ENCODE peak calls at places on chromosomes 12 and 14, in five cellular contexts. V is T-helper 1 cell, S is NCI-H1105, H is endothelial cell of umbilical vein, Q is H4. A is an unnamed sample.

GRCh38 chr12:2273288-2273687 is 220.5 kb downstream of the CACNA1C start:
- DNase-seq in H (no peak), Q (no peak), V (no peak), S (no peak), A (no peak)

GRCh38 chr12:50188280-50188781 is 21.2 kb upstream of the CERS5 start:
- DNase-seq in S (no peak), V (no peak), Q (no peak), H (no peak), A (no peak)

GRCh38 chr12:27226319-27226984 is 17.6 kb upstream of the STK38L start:
- DNase-seq in H (peak; percentile 18), S (peak; percentile 43), V (no peak), Q (no peak), A (no peak)

GRCh38 chr14:75431827-75432226 is 4.0 kb downstream of the JDP2 start:
- DNase-seq in V (no peak), Q (no peak), S (no peak), H (no peak), A (no peak)

GRCh38 chr12:58419905-58420304 is 478.5 kb downstream of the ATP23 start:
- DNase-seq in S (no peak), H (peak; percentile 18), V (no peak), Q (no peak), A (no peak)

GRCh38 chr14:53953828-53954550 is 2.6 kb downstream of the BMP4 start:
- DNase-seq in Q (no peak), H (no peak), S (no peak), V (no peak), A (no peak)

GRCh38 chr12:42921741-42922511 is 332.4 kb upstream of the PRICKLE1 start:
- DNase-seq in H (peak; percentile 40), V (no peak), Q (no peak), S (no peak), A (no peak)

GRCh38 chr12:92538970-92539749 is 163.6 kb upstream of the PLEKHG7 start:
- DNase-seq in S (no peak), H (peak; percentile 95), Q (peak; percentile 62), V (peak; percentile 68), A (no peak)

GRCh38 chr12:55965941-55966407 is at the start of gene PMEL:
- DNase-seq in V (no peak), S (no peak), H (peak; percentile 17), Q (no peak), A (no peak)

GRCh38 chr12:88663001-88663400 is 82.7 kb upstream of the KITLG start:
- DNase-seq in Q (no peak), V (no peak), S (no peak), H (peak; percentile 47), A (no peak)

GRCh38 chr12:1843641-1844005 is 23.3 kb downstream of the LRTM2 start:
- DNase-seq in S (no peak), V (no peak), H (no peak), Q (no peak), A (no peak)

A was measured in SK-N-MC.